ENCODE peak calls at places on chromosomes 4 and X, in ten cellular contexts. One of them, this sample, is unnamed.
A peak's percentile ranks its signal among the peaks of the same experiment; 100 is the strongest.

GRCh38 chrX:106481341-106481740 is 130.4 kb upstream of the RADX start:
- DNase-seq in K562: peak; percentile 37
- DNase-seq in suprapubic skin: no peak
- DNase-seq in GM12878: peak; percentile 15
- DNase-seq in sigmoid colon: no peak
- DNase-seq in A549: peak; percentile 3
- DNase-seq in ovary: no peak
- DNase-seq in esophagus muscularis mucosa: no peak
- DNase-seq in transverse colon: peak; percentile 35
- DNase-seq in tibial nerve: no peak
- DNase-seq in this sample: no peak

GRCh38 chrX:42714981-42715688 is 62.8 kb downstream of the PPP1R2C start:
- DNase-seq in K562: no peak
- DNase-seq in sigmoid colon: peak; percentile 63
- DNase-seq in esophagus muscularis mucosa: no peak
- DNase-seq in ovary: no peak
- DNase-seq in GM12878: no peak
- DNase-seq in tibial nerve: no peak
- DNase-seq in transverse colon: peak; percentile 73
- DNase-seq in suprapubic skin: no peak
- DNase-seq in A549: peak; percentile 20
- DNase-seq in this sample: peak; percentile 65

GRCh38 chrX:153406011-153406410 is 4.9 kb upstream of the PNMA6E start:
- DNase-seq in suprapubic skin: no peak
- DNase-seq in K562: no peak
- DNase-seq in ovary: no peak
- DNase-seq in GM12878: no peak
- DNase-seq in transverse colon: no peak
- DNase-seq in tibial nerve: no peak
- DNase-seq in sigmoid colon: no peak
- DNase-seq in A549: no peak
- DNase-seq in esophagus muscularis mucosa: no peak
- DNase-seq in this sample: no peak

GRCh38 chr4:175542787-175543186 is 269.3 kb downstream of the GPM6A start:
- DNase-seq in GM12878: no peak
- DNase-seq in suprapubic skin: no peak
- DNase-seq in A549: no peak
- DNase-seq in ovary: no peak
- DNase-seq in sigmoid colon: no peak
- DNase-seq in esophagus muscularis mucosa: no peak
- DNase-seq in K562: no peak
- DNase-seq in tibial nerve: no peak
- DNase-seq in transverse colon: no peak
- DNase-seq in this sample: no peak

GRCh38 chr4:80006935-80007744 is 65.9 kb downstream of the ANTXR2 start:
- DNase-seq in A549: no peak
- DNase-seq in ovary: no peak
- DNase-seq in GM12878: no peak
- DNase-seq in suprapubic skin: no peak
- DNase-seq in K562: peak; percentile 12
- DNase-seq in esophagus muscularis mucosa: no peak
- DNase-seq in transverse colon: no peak
- DNase-seq in sigmoid colon: no peak
- DNase-seq in tibial nerve: no peak
- DNase-seq in this sample: no peak

GRCh38 chrX:74422576-74423288 is 1.4 kb downstream of the SLC16A2 start:
- DNase-seq in transverse colon: peak; percentile 35
- DNase-seq in sigmoid colon: peak; percentile 90
- DNase-seq in tibial nerve: peak; percentile 20
- DNase-seq in ovary: peak; percentile 64
- DNase-seq in suprapubic skin: peak; percentile 80
- DNase-seq in GM12878: no peak
- DNase-seq in esophagus muscularis mucosa: no peak
- DNase-seq in K562: no peak
- DNase-seq in A549: no peak
- DNase-seq in this sample: peak; percentile 33

GRCh38 chr4:118351851-118352827 is 664 bp downstream of the PRSS12 start:
- DNase-seq in ovary: no peak
- DNase-seq in sigmoid colon: peak; percentile 65
- DNase-seq in GM12878: no peak
- DNase-seq in suprapubic skin: peak; percentile 80
- DNase-seq in A549: peak; percentile 5
- DNase-seq in transverse colon: peak; percentile 65
- DNase-seq in K562: no peak
- DNase-seq in tibial nerve: no peak
- DNase-seq in esophagus muscularis mucosa: no peak
- DNase-seq in this sample: peak; percentile 33

GRCh38 chr4:101178731-101179130 is 168.6 kb downstream of the PPP3CA start:
- DNase-seq in sigmoid colon: no peak
- DNase-seq in K562: no peak
- DNase-seq in esophagus muscularis mucosa: no peak
- DNase-seq in tibial nerve: no peak
- DNase-seq in GM12878: no peak
- DNase-seq in ovary: no peak
- DNase-seq in suprapubic skin: no peak
- DNase-seq in A549: no peak
- DNase-seq in transverse colon: no peak
- DNase-seq in this sample: no peak

GRCh38 chrX:22278375-22278774 is 5.7 kb downstream of the CBLL2 start:
- DNase-seq in ovary: no peak
- DNase-seq in sigmoid colon: no peak
- DNase-seq in tibial nerve: no peak
- DNase-seq in GM12878: no peak
- DNase-seq in esophagus muscularis mucosa: no peak
- DNase-seq in transverse colon: no peak
- DNase-seq in A549: peak; percentile 4
- DNase-seq in suprapubic skin: no peak
- DNase-seq in K562: no peak
- DNase-seq in this sample: no peak

GRCh38 chrX:152044383-152044782 is 69.9 kb upstream of the GABRE start:
- DNase-seq in esophagus muscularis mucosa: no peak
- DNase-seq in suprapubic skin: no peak
- DNase-seq in ovary: no peak
- DNase-seq in transverse colon: no peak
- DNase-seq in K562: no peak
- DNase-seq in A549: no peak
- DNase-seq in tibial nerve: no peak
- DNase-seq in GM12878: no peak
- DNase-seq in sigmoid colon: no peak
- DNase-seq in this sample: no peak

GRCh38 chrX:37763400-37763799 is 16.5 kb upstream of the CYBB start:
- DNase-seq in transverse colon: no peak
- DNase-seq in sigmoid colon: no peak
- DNase-seq in GM12878: no peak
- DNase-seq in K562: no peak
- DNase-seq in tibial nerve: no peak
- DNase-seq in A549: no peak
- DNase-seq in esophagus muscularis mucosa: no peak
- DNase-seq in suprapubic skin: no peak
- DNase-seq in ovary: no peak
- DNase-seq in this sample: no peak

GRCh38 chr4:82136161-82136801 is 237.5 kb downstream of the HNRNPD start:
- DNase-seq in GM12878: no peak
- DNase-seq in K562: no peak
- DNase-seq in suprapubic skin: no peak
- DNase-seq in tibial nerve: no peak
- DNase-seq in esophagus muscularis mucosa: no peak
- DNase-seq in transverse colon: no peak
- DNase-seq in ovary: no peak
- DNase-seq in A549: no peak
- DNase-seq in sigmoid colon: no peak
- DNase-seq in this sample: no peak

GRCh38 chr4:23932935-23933334 is 43.1 kb upstream of the PPARGC1A start:
- DNase-seq in suprapubic skin: no peak
- DNase-seq in esophagus muscularis mucosa: no peak
- DNase-seq in K562: no peak
- DNase-seq in tibial nerve: no peak
- DNase-seq in GM12878: no peak
- DNase-seq in transverse colon: no peak
- DNase-seq in A549: no peak
- DNase-seq in sigmoid colon: no peak
- DNase-seq in ovary: no peak
- DNase-seq in this sample: no peak

GRCh38 chr4:1216869-1217294 is 32.0 kb downstream of the CTBP1 start:
- DNase-seq in transverse colon: peak; percentile 63
- DNase-seq in tibial nerve: no peak
- DNase-seq in A549: no peak
- DNase-seq in GM12878: no peak
- DNase-seq in sigmoid colon: no peak
- DNase-seq in suprapubic skin: no peak
- DNase-seq in esophagus muscularis mucosa: no peak
- DNase-seq in ovary: no peak
- DNase-seq in K562: no peak
- DNase-seq in this sample: peak; percentile 87

GRCh38 chr4:3406431-3406830 is 35.3 kb upstream of the HGFAC start:
- DNase-seq in sigmoid colon: peak; percentile 41
- DNase-seq in A549: no peak
- DNase-seq in esophagus muscularis mucosa: no peak
- DNase-seq in suprapubic skin: peak; percentile 65
- DNase-seq in GM12878: no peak
- DNase-seq in tibial nerve: no peak
- DNase-seq in K562: no peak
- DNase-seq in ovary: no peak
- DNase-seq in transverse colon: no peak
- DNase-seq in this sample: no peak

GRCh38 chr4:44056721-44057151 is 391.9 kb downstream of the KCTD8 start:
- DNase-seq in K562: no peak
- DNase-seq in suprapubic skin: no peak
- DNase-seq in esophagus muscularis mucosa: no peak
- DNase-seq in tibial nerve: no peak
- DNase-seq in sigmoid colon: no peak
- DNase-seq in A549: no peak
- DNase-seq in GM12878: no peak
- DNase-seq in ovary: no peak
- DNase-seq in transverse colon: no peak
- DNase-seq in this sample: no peak

GRCh38 chrX:103092942-103093341 is at the start of gene NXF3:
- DNase-seq in transverse colon: no peak
- DNase-seq in K562: no peak
- DNase-seq in A549: no peak
- DNase-seq in esophagus muscularis mucosa: no peak
- DNase-seq in GM12878: no peak
- DNase-seq in sigmoid colon: no peak
- DNase-seq in suprapubic skin: no peak
- DNase-seq in tibial nerve: no peak
- DNase-seq in ovary: no peak
- DNase-seq in this sample: no peak
- TF ChIP-seq POLR2A in transverse colon: no peak
- TF ChIP-seq POLR2A in K562: no peak
- TF ChIP-seq POLR2A in A549: no peak
- TF ChIP-seq POLR2A in esophagus muscularis mucosa: no peak
- TF ChIP-seq POLR2A in GM12878: no peak
- TF ChIP-seq POLR2A in sigmoid colon: no peak
- TF ChIP-seq POLR2A in suprapubic skin: no peak
- TF ChIP-seq POLR2A in tibial nerve: no peak
- TF ChIP-seq POLR2A in ovary: no peak
- TF ChIP-seq POLR2A in this sample: no peak

DNA sequence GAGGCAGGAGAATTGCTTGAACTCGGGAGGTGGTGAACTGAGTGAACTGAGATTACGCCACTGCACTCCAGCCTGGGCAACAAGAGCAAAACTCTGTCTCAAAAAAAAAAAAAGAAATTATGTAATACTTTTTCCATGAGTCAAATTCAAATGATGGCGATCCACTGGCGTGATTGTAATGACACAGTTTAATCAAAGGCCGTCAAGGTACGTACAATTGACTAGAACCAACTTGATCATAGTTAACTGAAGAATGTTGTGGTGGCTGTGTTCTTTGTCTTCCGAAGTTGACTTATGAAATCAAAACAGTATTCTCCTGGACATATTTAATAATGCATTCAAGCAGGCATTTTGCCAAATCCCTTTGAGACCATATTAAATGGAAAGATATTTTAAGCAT is 318.6 kb upstream of the FAT1 start:
- DNase-seq in esophagus muscularis mucosa: no peak
- DNase-seq in A549: no peak
- DNase-seq in suprapubic skin: no peak
- DNase-seq in GM12878: no peak
- DNase-seq in transverse colon: no peak
- DNase-seq in K562: no peak
- DNase-seq in sigmoid colon: no peak
- DNase-seq in tibial nerve: no peak
- DNase-seq in ovary: no peak
- DNase-seq in this sample: no peak
- TF ChIP-seq EP300 in esophagus muscularis mucosa: no peak
- TF ChIP-seq EP300 in A549: no peak
- TF ChIP-seq EP300 in suprapubic skin: no peak
- TF ChIP-seq EP300 in GM12878: no peak
- TF ChIP-seq EP300 in transverse colon: no peak
- TF ChIP-seq EP300 in K562: no peak
- TF ChIP-seq EP300 in sigmoid colon: no peak
- TF ChIP-seq EP300 in tibial nerve: no peak
- TF ChIP-seq EP300 in ovary: no peak
- TF ChIP-seq EP300 in this sample: no peak

GRCh38 chrX:39839371-39839770 is 258.4 kb downstream of the BCOR start:
- DNase-seq in esophagus muscularis mucosa: no peak
- DNase-seq in sigmoid colon: no peak
- DNase-seq in suprapubic skin: no peak
- DNase-seq in GM12878: no peak
- DNase-seq in A549: no peak
- DNase-seq in transverse colon: no peak
- DNase-seq in tibial nerve: no peak
- DNase-seq in K562: peak; percentile 25
- DNase-seq in ovary: no peak
- DNase-seq in this sample: no peak
- TF ChIP-seq CTCF in esophagus muscularis mucosa: no peak
- TF ChIP-seq CTCF in sigmoid colon: no peak
- TF ChIP-seq CTCF in suprapubic skin: no peak
- TF ChIP-seq CTCF in GM12878: no peak
- TF ChIP-seq CTCF in A549: no peak
- TF ChIP-seq CTCF in transverse colon: no peak
- TF ChIP-seq CTCF in tibial nerve: no peak
- TF ChIP-seq CTCF in K562: peak; percentile 28
- TF ChIP-seq CTCF in ovary: no peak
- TF ChIP-seq CTCF in this sample: no peak

DNA sequence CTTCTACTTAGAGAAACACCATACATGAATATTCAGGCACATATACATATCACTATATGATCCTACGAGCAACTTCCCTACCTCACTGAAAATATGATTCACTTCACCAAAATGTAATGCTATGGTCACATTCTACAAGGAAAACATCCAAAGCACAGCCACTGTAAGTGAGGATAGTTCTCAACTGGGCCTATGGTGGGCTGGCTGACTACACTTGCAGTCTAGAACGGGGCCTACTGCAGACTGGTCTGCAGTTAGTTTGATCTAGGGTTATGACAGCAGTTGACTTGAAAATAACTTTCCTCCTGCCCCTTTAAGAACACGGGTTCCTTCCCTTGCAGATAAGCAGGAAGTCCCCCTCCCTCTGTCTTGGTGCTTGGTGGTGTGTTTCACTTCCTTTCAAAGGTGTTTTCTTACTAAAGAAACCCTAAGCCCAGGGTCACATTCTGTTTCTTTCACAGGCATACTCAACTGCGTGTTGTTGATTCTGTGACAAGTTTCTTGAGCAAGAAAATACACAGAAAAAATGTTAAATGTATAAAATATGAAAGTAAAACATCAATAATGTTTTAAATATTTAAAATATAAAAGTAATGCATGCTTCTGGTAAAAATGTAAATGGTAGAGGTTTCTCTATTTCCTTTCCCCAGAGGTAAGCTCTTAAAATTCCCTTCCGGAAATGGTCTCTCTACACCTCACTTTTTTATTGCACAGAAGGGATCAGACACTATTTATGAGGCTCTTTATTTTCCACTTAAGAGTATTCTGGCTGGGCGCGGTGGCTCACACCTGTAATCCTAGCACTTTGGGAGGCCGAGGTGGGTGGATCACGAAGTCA is 18.0 kb upstream of the TMSB4X start:
- DNase-seq in K562: peak; percentile 44
- DNase-seq in transverse colon: no peak
- DNase-seq in suprapubic skin: no peak
- DNase-seq in esophagus muscularis mucosa: no peak
- DNase-seq in ovary: no peak
- DNase-seq in sigmoid colon: no peak
- DNase-seq in A549: peak; percentile 52
- DNase-seq in tibial nerve: no peak
- DNase-seq in GM12878: peak; percentile 91
- DNase-seq in this sample: peak; percentile 64
- TF ChIP-seq POLR2A in K562: peak; percentile 43
- TF ChIP-seq POLR2A in transverse colon: peak; percentile 44
- TF ChIP-seq POLR2A in suprapubic skin: no peak
- TF ChIP-seq POLR2A in esophagus muscularis mucosa: no peak
- TF ChIP-seq POLR2A in ovary: no peak
- TF ChIP-seq POLR2A in sigmoid colon: no peak
- TF ChIP-seq POLR2A in A549: no peak
- TF ChIP-seq POLR2A in tibial nerve: no peak
- TF ChIP-seq POLR2A in GM12878: peak; percentile 65
- TF ChIP-seq POLR2A in this sample: no peak

This sample was measured in upper lobe of left lung.